ENCODE peak calls at places on chromosomes 16 and 17, in eight cellular contexts. B is SK-N-DZ; C is iPS-NIHi11; I is osteoblast; F is ureter; L is NCI-H2081 treated with DMSO at 0.1 percent for 48 hours; E is activated naive CD8-positive, alpha-beta T cell treated with anti-CD3 and anti-CD28 coated beads for 36 hours; X is effector CD4-positive, alpha-beta T cell. A is an unnamed sample.

GRCh38 chr17:18191071-18191667 is 7.5 kb downstream of the ALKBH5 start:
- DNase-seq in B (no peak), C (no peak), I (no peak), F (no peak), L (no peak), E (no peak), X (no peak), A (no peak)

GRCh38 chr17:40727447-40728231 is 24.1 kb upstream of the KRT24 start:
- DNase-seq in B (no peak), C (no peak), I (no peak), F (no peak), L (no peak), E (no peak), X (no peak), A (no peak)

GRCh38 chr16:67260426-67261063 is 11.8 kb downstream of the SLC9A5 start:
- DNase-seq in B (peak), C (peak), I (peak), F (no peak), L (no peak), E (no peak), X (no peak), A (no peak)

GRCh38 chr17:5883775-5884665 is 186.2 kb upstream of the WSCD1 start:
- DNase-seq in B (no peak), C (no peak), I (no peak), F (no peak), L (no peak), E (no peak), X (no peak), A (no peak)

GRCh38 chr17:77753691-77754265 is 204.7 kb upstream of the TNRC6C start:
- DNase-seq in B (no peak), C (no peak), I (no peak), F (no peak), L (no peak), E (no peak), X (no peak), A (no peak)

GRCh38 chr17:4899341-4900230 is at the start of gene C17orf107:
- DNase-seq in B (no peak), C (peak), I (peak), F (no peak), L (no peak), E (peak), X (peak), A (peak)

GRCh38 chr16:29029168-29029994 is 44.5 kb downstream of the LAT start:
- DNase-seq in B (peak), C (peak), I (peak), F (peak), L (no peak), E (peak), X (peak), A (peak)

GRCh38 chr16:81723098-81723723 is 55.9 kb upstream of the PLCG2 start:
- DNase-seq in B (peak), C (peak), I (peak), F (no peak), L (peak), E (no peak), X (peak), A (no peak)

GRCh38 chr17:75604034-75604695 is 16.6 kb downstream of the MYO15B start:
- DNase-seq in B (no peak), C (no peak), I (no peak), F (no peak), L (no peak), E (no peak), X (no peak), A (peak)

GRCh38 chr17:48037036-48037881 is at the start of gene COPZ2:
- DNase-seq in B (no peak), C (peak), I (peak), F (peak), L (no peak), E (peak), X (peak), A (peak)

GRCh38 chr16:78673157-78673556 is 573.7 kb downstream of the WWOX start:
- DNase-seq in B (no peak), C (no peak), I (no peak), F (no peak), L (no peak), E (no peak), X (no peak), A (no peak)

GRCh38 chr16:25823891-25824290 is 132.1 kb downstream of the HS3ST4 start:
- DNase-seq in B (no peak), C (no peak), I (no peak), F (no peak), L (no peak), E (no peak), X (no peak), A (no peak)

GRCh38 chr17:33330877-33331276 is 37.8 kb upstream of the ASIC2 start:
- DNase-seq in B (no peak), C (no peak), I (no peak), F (no peak), L (no peak), E (no peak), X (no peak), A (no peak)

GRCh38 chr17:9928601-9929341 is 23.7 kb upstream of the RCVRN start:
- DNase-seq in B (peak), C (peak), I (no peak), F (no peak), L (no peak), E (no peak), X (no peak), A (no peak)

GRCh38 chr16:56580391-56581048 is 8.8 kb upstream of the MT3 start:
- DNase-seq in B (no peak), C (no peak), I (no peak), F (no peak), L (no peak), E (no peak), X (no peak), A (no peak)

GRCh38 chr17:39169518-39169917 is 3.6 kb upstream of the ARL5C start:
- DNase-seq in B (no peak), C (no peak), I (peak), F (no peak), L (no peak), E (no peak), X (no peak), A (no peak)

GRCh38 chr17:79910985-79911361 is 71.7 kb upstream of the CBX4 start:
- DNase-seq in B (no peak), C (no peak), I (peak), F (no peak), L (no peak), E (no peak), X (no peak), A (no peak)

GRCh38 chr16:30353438-30354129 is 1.5 kb downstream of the CD2BP2 start:
- DNase-seq in B (no peak), C (no peak), I (no peak), F (no peak), L (no peak), E (no peak), X (no peak), A (peak)

A was measured in Peyer's patch.